ENCODE peak calls at places on chromosome X, in four cellular contexts. J is HepG2, O is GM12878, H is K562. A is an unnamed sample.

GRCh38 chrX:34586507-34586906 is 70.6 kb downstream of the TMEM47 start:
- DNase-seq in H (no peak), J (no peak), O (no peak), A (no peak)

GRCh38 chrX:120559799-120560198 is 963 bp downstream of the CUL4B start:
- DNase-seq in O (no peak), H (no peak), J (no peak), A (no peak)

GRCh38 chrX:42948723-42949122 is 170.8 kb upstream of the PPP1R2C start:
- DNase-seq in J (no peak), H (no peak), O (no peak), A (no peak)

GRCh38 chrX:138877746-138878145 is 166.2 kb upstream of the FGF13 start:
- DNase-seq in J (no peak), H (no peak), O (no peak), A (no peak)

GRCh38 chrX:102723456-102723855 is 2.9 kb downstream of the GPRASP3 start:
- DNase-seq in J (no peak), O (no peak), H (no peak), A (no peak)

GRCh38 chrX:76439188-76439587 is 11.7 kb downstream of the MAGEE1 start:
- DNase-seq in O (no peak), H (no peak), J (no peak), A (no peak)

GRCh38 chrX:12887767-12888166 is 18.7 kb upstream of the TLR8 start:
- DNase-seq in J (no peak), O (no peak), H (no peak), A (no peak)

GRCh38 chrX:41043950-41044349 is 41.3 kb upstream of the USP9X start:
- DNase-seq in H (no peak), J (no peak), O (no peak), A (no peak)

GRCh38 chrX:40267334-40268118 is 169.8 kb upstream of the BCOR start:
- DNase-seq in O (peak; percentile 19), J (no peak), H (no peak), A (no peak)

GRCh38 chrX:13360146-13360545 is 40.3 kb upstream of the ATXN3L start:
- DNase-seq in J (no peak), H (no peak), O (no peak), A (no peak)

GRCh38 chrX:2351999-2352995 is 148.5 kb downstream of the DHRSX start:
- DNase-seq in J (no peak), H (peak; percentile 40), O (no peak), A (peak; percentile 70)

GRCh38 chrX:23478056-23478455 is 143.4 kb downstream of the PTCHD1 start:
- DNase-seq in J (no peak), H (no peak), O (no peak), A (no peak)

GRCh38 chrX:133645977-133646750 is 230.9 kb upstream of the GPC4 start:
- DNase-seq in O (no peak), H (no peak), J (no peak), A (no peak)

GRCh38 chrX:42269186-42269585 is 345.8 kb upstream of the CASK start:
- DNase-seq in H (no peak), J (no peak), O (no peak), A (no peak)

GRCh38 chrX:72308566-72309296 is 3.0 kb upstream of the CITED1 start:
- DNase-seq in H (peak; percentile 61), O (no peak), J (peak; percentile 27), A (peak; percentile 58)

GRCh38 chrX:39445336-39445735 is 644.1 kb downstream of the MID1IP1 start:
- DNase-seq in J (no peak), H (peak; percentile 18), O (no peak), A (no peak)

DNA sequence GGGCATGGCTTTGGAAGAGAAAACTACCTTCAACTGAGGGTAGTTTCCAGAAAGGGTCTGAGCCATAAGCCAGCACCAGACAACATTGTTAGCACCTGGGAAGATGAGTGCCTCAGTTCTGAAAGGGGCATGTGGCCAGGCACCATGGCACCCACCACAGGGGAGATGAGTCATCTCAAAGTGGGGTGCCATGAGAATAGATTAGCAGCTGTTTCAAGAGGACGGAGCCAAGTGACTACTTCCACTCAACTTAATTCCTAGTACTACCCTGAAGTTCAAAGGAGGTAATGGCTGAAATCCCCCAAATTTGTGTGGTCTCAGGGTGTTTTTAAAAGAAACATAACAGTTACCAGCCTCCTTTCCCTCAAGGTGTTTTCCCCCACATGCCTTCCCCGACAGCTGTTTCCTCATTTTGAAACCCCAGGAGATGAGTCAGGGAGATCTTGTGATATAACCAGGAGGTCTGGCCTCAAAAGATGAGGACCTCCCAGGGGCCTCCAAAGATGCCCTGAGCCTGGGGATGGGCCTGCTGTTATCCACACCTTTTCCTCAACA is 27.8 kb upstream of the FTHL17 start:
- DNase-seq in O (peak; percentile 77), H (no peak), J (no peak), A (no peak)
- TF ChIP-seq KDM1A in O (no peak), H (no peak), J (no peak), A (no peak)

GRCh38 chrX:154428176-154429171 is at the start of gene ATP6AP1:
- DNase-seq in J (peak; percentile 85), H (peak; percentile 91), O (peak; percentile 73), A (peak; percentile 97)
- TF ChIP-seq REST in J (no peak), H (no peak), O (no peak), A (no peak)

GRCh38 chrX:121641560-121641959 is 594.1 kb downstream of the GLUD2 start:
- DNase-seq in O (no peak), J (no peak), H (no peak), A (no peak)

DNA sequence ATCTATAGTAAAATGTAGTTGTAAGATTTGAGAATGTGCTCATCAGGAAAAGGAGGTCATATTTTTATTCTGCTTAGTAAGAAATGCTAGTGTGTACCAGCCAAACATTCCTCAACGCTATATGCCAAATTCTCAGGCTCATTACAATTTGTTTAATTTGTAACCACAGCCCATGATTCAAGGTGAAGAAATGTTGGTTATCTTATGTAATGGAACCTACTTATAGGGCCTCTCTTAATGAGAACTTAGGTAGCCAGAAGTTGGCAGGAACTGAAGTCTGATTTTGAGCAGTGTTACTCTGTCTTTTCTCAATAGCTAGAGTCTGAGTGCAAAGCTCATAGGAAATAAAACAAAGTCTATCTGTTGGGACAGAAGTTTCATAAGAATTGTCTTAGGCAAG is 595.0 kb downstream of the GLUD2 start:
- DNase-seq in O (no peak), J (no peak), H (no peak), A (no peak)
- TF ChIP-seq KDM1A in O (no peak), J (no peak), H (no peak), A (no peak)

DNA sequence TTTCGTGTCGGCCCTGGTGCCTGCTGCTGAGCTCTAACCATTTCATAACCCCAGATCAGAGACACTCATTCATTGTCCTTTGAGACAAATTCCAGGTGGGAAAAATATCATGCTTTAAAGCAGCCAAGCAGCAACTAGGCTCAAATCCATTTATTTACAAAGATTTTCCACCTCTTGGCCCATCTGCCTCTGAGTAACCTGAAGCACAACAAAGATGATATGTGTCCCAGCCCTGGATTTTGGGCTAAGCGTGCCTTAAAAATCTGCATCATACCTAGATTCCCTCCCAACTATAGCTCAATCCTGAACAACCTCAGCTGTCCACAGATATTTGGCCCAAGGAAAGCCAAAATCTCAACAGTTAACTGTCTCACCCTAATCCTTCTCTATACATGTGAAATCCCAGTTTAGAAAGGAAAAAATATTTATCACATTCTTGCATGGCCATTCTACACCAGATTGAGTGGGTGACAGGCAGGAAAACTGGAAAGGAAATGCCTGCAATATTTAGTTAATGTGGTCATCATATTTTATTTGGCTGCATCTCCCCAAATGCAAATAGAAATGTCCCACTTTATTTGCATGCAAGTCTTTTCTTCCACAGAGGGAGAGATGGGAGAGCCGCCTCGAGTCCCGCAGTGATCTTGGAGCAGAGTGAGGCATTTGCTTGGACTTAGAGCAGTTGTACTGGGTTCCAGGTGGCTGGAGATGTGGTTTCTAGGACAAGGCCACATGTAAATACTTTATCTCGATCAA is 146.4 kb upstream of the EOLA2 start:
- DNase-seq in H (no peak), J (no peak), O (no peak), A (no peak)
- TF ChIP-seq REST in H (no peak), J (no peak), O (no peak), A (no peak)